ENCODE peak calls at places on chromosomes 12 and 14, in five cellular contexts. N, H, V, B and R are unnamed samples.

GRCh38 chr14:63891148-63891964 is 38.6 kb downstream of the SYNE2 start:
- DNase-seq in N (no peak), V (no peak), B (no peak), H (no peak), R (no peak)

GRCh38 chr14:99447739-99448138 is 32.9 kb downstream of the SETD3 start:
- DNase-seq in H (no peak), B (no peak), N (no peak), V (no peak), R (no peak)

GRCh38 chr12:118035194-118036041 is 18.9 kb downstream of the RFC5 start:
- DNase-seq in B (peak; percentile 84), H (no peak), N (no peak), V (no peak), R (peak; percentile 67)

GRCh38 chr14:101173698-101174521 is 270.4 kb upstream of the RTL1 start:
- DNase-seq in B (no peak), H (no peak), V (no peak), N (no peak), R (peak; percentile 6)

GRCh38 chr12:30796508-30796780 is 41.7 kb upstream of the CAPRIN2 start:
- DNase-seq in V (no peak), B (no peak), H (no peak), N (peak; percentile 71), R (no peak)

GRCh38 chr12:74339211-74339610 is 198.4 kb upstream of the ATXN7L3B start:
- DNase-seq in B (no peak), H (no peak), N (no peak), V (no peak), R (no peak)

GRCh38 chr12:11880424-11880823 is 190.3 kb upstream of the BCL2L14 start:
- DNase-seq in B (no peak), N (no peak), V (no peak), H (no peak), R (no peak)

GRCh38 chr14:33564774-33565630 is 385.9 kb downstream of the EGLN3 start:
- DNase-seq in V (no peak), H (no peak), B (peak; percentile 21), N (peak; percentile 80), R (peak; percentile 18)

GRCh38 chr14:90605430-90605829 is 208.6 kb downstream of the CALM1 start:
- DNase-seq in V (no peak), H (no peak), B (no peak), N (no peak), R (no peak)

GRCh38 chr14:90580381-90581335 is 183.8 kb downstream of the CALM1 start:
- DNase-seq in V (peak; percentile 52), N (no peak), B (no peak), H (no peak), R (no peak)

GRCh38 chr12:12008931-12009611 is 61.7 kb upstream of the BCL2L14 start:
- DNase-seq in B (peak; percentile 81), H (no peak), N (peak; percentile 55), V (no peak), R (peak; percentile 64)

GRCh38 chr12:65121049-65121955 is at the start of gene WIF1:
- DNase-seq in B (peak; percentile 18), N (peak; percentile 8), V (peak; percentile 54), H (peak; percentile 84), R (peak; percentile 38)

GRCh38 chr14:73244541-73244940 is 7.2 kb downstream of the PAPLN start:
- DNase-seq in N (no peak), B (no peak), H (no peak), V (no peak), R (no peak)

GRCh38 chr14:30283822-30284446 is 275.0 kb upstream of the G2E3 start:
- DNase-seq in N (peak; percentile 28), V (peak; percentile 41), B (peak; percentile 31), H (no peak), R (peak; percentile 16)

GRCh38 chr12:51917746-51918453 is 10.6 kb downstream of the ACVRL1 start:
- DNase-seq in H (no peak), V (no peak), N (no peak), B (no peak), R (no peak)

GRCh38 chr12:9509464-9510166 is 98.1 kb downstream of the KLRB1 start:
- DNase-seq in B (no peak), H (no peak), V (no peak), N (peak; percentile 31), R (no peak)

GRCh38 chr14:28758253-28758915 is 8.2 kb upstream of the FOXG1 start:
- DNase-seq in H (no peak), N (no peak), B (no peak), V (no peak), R (no peak)

GRCh38 chr12:57016348-57016747 is at the start of gene TAC3:
- DNase-seq in V (no peak), H (no peak), N (no peak), B (no peak), R (no peak)

GRCh38 chr12:96361074-96361473 is 39.2 kb downstream of the CDK17 start:
- DNase-seq in H (no peak), V (no peak), B (no peak), N (no peak), R (no peak)

GRCh38 chr12:98752726-98753125 is 107.6 kb downstream of the APAF1 start:
- DNase-seq in N (no peak), H (no peak), B (no peak), V (no peak), R (no peak)

GRCh38 chr14:101137234-101137633 is 233.7 kb upstream of the RTL1 start:
- DNase-seq in H (no peak), N (no peak), V (no peak), B (no peak), R (no peak)

GRCh38 chr14:30610719-30611388 is 11.3 kb upstream of the SCFD1 start:
- DNase-seq in B (peak; percentile 27), N (peak; percentile 50), H (peak; percentile 58), V (no peak), R (peak; percentile 10)

GRCh38 chr14:45169906-45170305 is 34.2 kb downstream of the FANCM start:
- DNase-seq in H (no peak), V (no peak), N (no peak), B (no peak), R (no peak)

GRCh38 chr12:64610660-64611429 is 550 bp downstream of the RASSF3 start:
- DNase-seq in H (peak; percentile 83), V (peak; percentile 71), N (peak; percentile 41), B (peak; percentile 93), R (peak; percentile 83)

GRCh38 chr14:23284654-23285529 is 1.0 kb downstream of the HOMEZ start:
- DNase-seq in B (peak; percentile 73), H (no peak), V (no peak), N (peak; percentile 34), R (peak; percentile 47)

GRCh38 chr12:56299308-56299852 is 750 bp downstream of the CS start:
- DNase-seq in H (no peak), V (no peak), N (no peak), B (peak; percentile 63), R (no peak)

GRCh38 chr14:24439830-24440605 is 2.6 kb downstream of the SDR39U1 start:
- DNase-seq in H (no peak), B (no peak), N (no peak), V (no peak), R (no peak)

GRCh38 chr12:12265571-12266388 is 1.1 kb downstream of the LRP6 start:
- DNase-seq in V (peak; percentile 29), N (peak; percentile 7), H (no peak), B (peak; percentile 52), R (no peak)

GRCh38 chr12:21416611-21417121 is 20.8 kb upstream of the PYROXD1 start:
- DNase-seq in V (no peak), H (no peak), B (no peak), N (no peak), R (no peak)

GRCh38 chr14:100669468-100669867 is 57.2 kb upstream of the DLK1 start:
- DNase-seq in B (no peak), N (no peak), H (no peak), V (no peak), R (no peak)

GRCh38 chr12:133129368-133130037 is 571 bp downstream of the ZNF891 start:
- DNase-seq in N (peak; percentile 27), H (no peak), B (no peak), V (peak; percentile 17), R (no peak)

GRCh38 chr14:32473476-32473875 is 144.4 kb downstream of the AKAP6 start:
- DNase-seq in N (peak; percentile 94), B (no peak), V (no peak), H (no peak), R (no peak)

GRCh38 chr14:94395900-94396574 is 7.6 kb upstream of the SERPINA1 start:
- DNase-seq in H (no peak), B (no peak), N (no peak), V (no peak), R (no peak)

GRCh38 chr14:75249251-75249957 is 29.2 kb upstream of the FOS start:
- DNase-seq in N (no peak), B (peak; percentile 96), V (no peak), H (peak; percentile 41), R (peak; percentile 81)

GRCh38 chr14:76917759-76918175 is 91.6 kb downstream of the LRRC74A start:
- DNase-seq in H (peak; percentile 71), B (no peak), N (no peak), V (no peak), R (no peak)

GRCh38 chr12:29191267-29191889 is 42.3 kb downstream of the FAR2 start:
- DNase-seq in B (no peak), H (no peak), N (no peak), V (no peak), R (no peak)

GRCh38 chr12:3135522-3136461 is 58.6 kb downstream of the TSPAN9 start:
- DNase-seq in H (no peak), V (peak; percentile 57), N (peak; percentile 78), B (peak; percentile 75), R (peak; percentile 86)

GRCh38 chr12:105843989-105844768 is 294.6 kb downstream of the NUAK1 start:
- DNase-seq in B (no peak), H (no peak), V (no peak), N (no peak), R (no peak)

GRCh38 chr12:109115758-109116610 is at the start of gene ACACB:
- DNase-seq in H (peak; percentile 79), N (no peak), B (no peak), V (no peak), R (no peak)
- TF ChIP-seq CTCF in H (no peak), N (no peak), B (no peak), V (no peak), R (no peak)

GRCh38 chr12:107019546-107019945 is 32.6 kb upstream of the MTERF2 start:
- DNase-seq in N (no peak), B (no peak), H (no peak), V (no peak), R (no peak)

GRCh38 chr12:107011519-107011918 is 24.6 kb upstream of the MTERF2 start:
- DNase-seq in B (no peak), H (no peak), N (no peak), V (no peak), R (no peak)

GRCh38 chr12:107012736-107013425 is 25.9 kb upstream of the MTERF2 start:
- DNase-seq in V (no peak), H (no peak), N (no peak), B (no peak), R (no peak)

GRCh38 chr12:107017042-107017441 is 30.1 kb upstream of the MTERF2 start:
- DNase-seq in N (no peak), B (no peak), V (no peak), H (no peak), R (no peak)

GRCh38 chr12:107014050-107014449 is 27.1 kb upstream of the MTERF2 start:
- DNase-seq in B (peak; percentile 35), N (peak; percentile 80), H (no peak), V (no peak), R (no peak)
- TF ChIP-seq CTCF in B (no peak), N (no peak), H (no peak), V (no peak), R (no peak)

GRCh38 chr12:82359115-82359478 is 768 bp downstream of the METTL25 start:
- DNase-seq in N (peak; percentile 8), V (peak; percentile 22), B (peak; percentile 21), H (no peak), R (peak; percentile 18)
- TF ChIP-seq CTCF in N (no peak), V (no peak), B (no peak), H (no peak), R (peak; percentile 13)

GRCh38 chr14:79543966-79544365 is 667.3 kb downstream of the DIO2 start:
- DNase-seq in N (no peak), V (peak; percentile 32), B (peak; percentile 31), H (no peak), R (no peak)
- TF ChIP-seq CTCF in N (no peak), V (peak; percentile 88), B (peak; percentile 31), H (peak; percentile 24), R (peak; percentile 12)